ENCODE peak calls at places on chromosomes 7 and 10, in five cellular contexts. W is effector memory CD4-positive, alpha-beta T cell; N is stimulated activated naive CD8-positive, alpha-beta T cell treated with anti-CD3 and anti-CD28 coated beads, Interleukin-15, Interleukin-2, amounts not matched to agents 100 U/mL and 50 U/mL, for 24 hours; M is GM20000; Y is AG04450. R is an unnamed sample.

GRCh38 chr7:68321076-68321639 is 1277.1 kb upstream of the AUTS2 start:
- DNase-seq in Y (no peak), W (no peak), M (no peak), N (no peak), R (no peak)

GRCh38 chr10:63504145-63504881 is 16.9 kb upstream of the REEP3 start:
- DNase-seq in Y (no peak), N (no peak), M (no peak), W (no peak), R (no peak)

GRCh38 chr10:129936266-129936922 is 27.7 kb downstream of the EBF3 start:
- DNase-seq in Y (no peak), M (no peak), W (no peak), N (no peak), R (no peak)

GRCh38 chr10:103678104-103678526 is 177.3 kb downstream of the SH3PXD2A start:
- DNase-seq in Y (peak; percentile 99), W (peak; percentile 79), M (peak; percentile 93), N (peak; percentile 79), R (no peak)

GRCh38 chr7:2993868-2994267 is 49.8 kb downstream of the CARD11 start:
- DNase-seq in M (no peak), W (no peak), N (no peak), Y (no peak), R (no peak)

GRCh38 chr7:157654350-157654749 is 317.5 kb downstream of the DNAJB6 start:
- DNase-seq in Y (no peak), N (no peak), M (no peak), W (no peak), R (no peak)

GRCh38 chr7:57398548-57398947 is 51.4 kb upstream of the ZNF716 start:
- DNase-seq in W (no peak), M (no peak), Y (no peak), N (no peak), R (no peak)

GRCh38 chr7:159099711-159100231 is 44.9 kb downstream of the VIPR2 start:
- DNase-seq in Y (no peak), N (no peak), W (no peak), M (no peak), R (no peak)

GRCh38 chr7:91632948-91633519 is 247.5 kb downstream of the MTERF1 start:
- DNase-seq in N (no peak), Y (no peak), M (no peak), W (no peak), R (no peak)

GRCh38 chr10:124892031-124892430 is 49.9 kb upstream of the ZRANB1 start:
- DNase-seq in M (no peak), Y (no peak), W (no peak), N (no peak), R (no peak)

GRCh38 chr10:131555406-131555805 is 243.9 kb upstream of the TCERG1L start:
- DNase-seq in W (no peak), M (no peak), Y (no peak), N (no peak), R (no peak)

GRCh38 chr7:112362796-112363195 is 87.5 kb upstream of the IFRD1 start:
- DNase-seq in N (no peak), W (no peak), Y (no peak), M (no peak), R (no peak)

GRCh38 chr7:116574025-116574822 is 49.4 kb downstream of the CAV1 start:
- DNase-seq in W (no peak), N (no peak), M (no peak), Y (no peak), R (no peak)

GRCh38 chr10:74502963-74503608 is 323.3 kb upstream of the KAT6B start:
- DNase-seq in Y (peak; percentile 34), W (no peak), N (no peak), M (no peak), R (no peak)

GRCh38 chr10:100346351-100346764 is 675 bp upstream of the SCD start:
- DNase-seq in Y (peak; percentile 27), W (peak; percentile 30), N (peak; percentile 92), M (peak; percentile 79), R (no peak)

GRCh38 chr10:116113721-116114501 is 159.1 kb downstream of the GFRA1 start:
- DNase-seq in M (no peak), Y (no peak), W (no peak), N (no peak), R (no peak)

R was measured in NT2/D1.